ENCODE peak calls at places on chromosomes 16 and 17, in four cellular contexts. Z is K562, A is GM12878, B is HCT116. W is an unnamed sample.

GRCh38 chr16:31373235-31373634 is 18.3 kb downstream of the ITGAX start:
- DNase-seq in Z (no peak), A (no peak), B (no peak), W (no peak)

GRCh38 chr16:67663151-67663876 is 2.6 kb downstream of the PARD6A start:
- DNase-seq in Z (no peak), A (no peak), B (peak; percentile 15), W (no peak)

GRCh38 chr17:38559025-38559879 is 46.5 kb downstream of the SRCIN1 start:
- DNase-seq in Z (peak; percentile 96), A (peak; percentile 47), B (peak; percentile 80), W (peak; percentile 94)

GRCh38 chr16:55476625-55477533 is 2.1 kb upstream of the MMP2 start:
- DNase-seq in Z (no peak), A (no peak), B (no peak), W (no peak)

GRCh38 chr17:74641224-74641948 is 17.8 kb upstream of the CD300E start:
- DNase-seq in Z (no peak), A (peak; percentile 44), B (no peak), W (no peak)

GRCh38 chr17:77140878-77141767 is at the start of gene SEC14L1:
- DNase-seq in Z (peak; percentile 77), A (no peak), B (no peak), W (peak; percentile 29)

GRCh38 chr16:2457946-2458345 is 2.0 kb upstream of the TEDC2 start:
- DNase-seq in Z (no peak), A (no peak), B (no peak), W (no peak)

GRCh38 chr16:23423496-23424049 is 29.4 kb downstream of the COG7 start:
- DNase-seq in Z (no peak), A (no peak), B (peak; percentile 76), W (no peak)

GRCh38 chr16:31010539-31010938 is at the start of gene STX1B:
- DNase-seq in Z (peak; percentile 79), A (no peak), B (no peak), W (no peak)

GRCh38 chr17:58565389-58566311 is 51.2 kb upstream of the MTMR4 start:
- DNase-seq in Z (no peak), A (no peak), B (no peak), W (peak; percentile 29)

GRCh38 chr17:66302761-66303626 is 581 bp downstream of the PRKCA start:
- DNase-seq in Z (peak; percentile 56), A (no peak), B (no peak), W (peak; percentile 73)

GRCh38 chr17:72840019-72840418 is 252.5 kb downstream of the SLC39A11 start:
- DNase-seq in Z (no peak), A (no peak), B (no peak), W (no peak)

GRCh38 chr17:64940055-64940454 is 20.8 kb upstream of the LRRC37A3 start:
- DNase-seq in Z (no peak), A (no peak), B (no peak), W (no peak)

GRCh38 chr16:84177740-84178070 is 9.2 kb downstream of the TAF1C start:
- DNase-seq in Z (no peak), A (no peak), B (no peak), W (no peak)

GRCh38 chr17:40059729-40060475 is 2.9 kb upstream of the THRA start:
- DNase-seq in Z (no peak), A (no peak), B (no peak), W (no peak)

GRCh38 chr16:20901441-20902112 is 1.0 kb downstream of the LYRM1 start:
- DNase-seq in Z (no peak), A (no peak), B (no peak), W (no peak)

GRCh38 chr16:77834600-77834963 is 46.2 kb downstream of the VAT1L start:
- DNase-seq in Z (no peak), A (no peak), B (no peak), W (no peak)

GRCh38 chr17:8253801-8254200 is 4.7 kb downstream of the PFAS start:
- DNase-seq in Z (no peak), A (no peak), B (peak; percentile 13), W (no peak)

GRCh38 chr16:56355221-56355620 is 70.1 kb downstream of the AMFR start:
- DNase-seq in Z (no peak), A (no peak), B (no peak), W (no peak)

GRCh38 chr17:4043862-4044261 is 79.6 kb upstream of the ATP2A3 start:
- DNase-seq in Z (no peak), A (peak; percentile 39), B (no peak), W (no peak)

GRCh38 chr17:47275245-47275984 is 21.8 kb downstream of the ITGB3 start:
- DNase-seq in Z (peak; percentile 73), A (no peak), B (no peak), W (no peak)

GRCh38 chr16:85123891-85124635 is 11.8 kb upstream of the CIBAR2 start:
- DNase-seq in Z (no peak), A (no peak), B (no peak), W (peak; percentile 47)

GRCh38 chr16:54957403-54957802 is 26.7 kb downstream of the IRX5 start:
- DNase-seq in Z (peak; percentile 74), A (no peak), B (peak; percentile 39), W (peak; percentile 69)

GRCh38 chr17:34252890-34253525 is 2.1 kb upstream of the CCL2 start:
- DNase-seq in Z (no peak), A (no peak), B (no peak), W (no peak)

GRCh38 chr17:17434477-17434876 is 42.3 kb upstream of the MED9 start:
- DNase-seq in Z (no peak), A (no peak), B (no peak), W (no peak)
- H3K36me3 ChIP-seq in Z (no peaks in the 10 kb centered on the region), A (no peaks in the 10 kb centered on the region), B (no peaks in the 10 kb centered on the region), W (no peaks in the 10 kb centered on the region)

GRCh38 chr17:46191332-46192210 is 1.7 kb downstream of the KANSL1 start:
- DNase-seq in Z (peak; percentile 57), A (no peak), B (no peak), W (no peak)
- TF ChIP-seq EGR1 in Z (no peak), A (no peak), B (no peak), W (no peak)

GRCh38 chr17:11797803-11798202 is 199.5 kb downstream of the ZNF18 start:
- DNase-seq in Z (peak; percentile 63), A (no peak), B (no peak), W (no peak)

GRCh38 chr17:11803226-11803625 is 194.0 kb downstream of the ZNF18 start:
- DNase-seq in Z (no peak), A (no peak), B (no peak), W (no peak)

GRCh38 chr17:11805952-11806351 is 191.3 kb downstream of the ZNF18 start:
- DNase-seq in Z (no peak), A (no peak), B (no peak), W (no peak)

GRCh38 chr17:11807606-11808005 is 189.7 kb downstream of the ZNF18 start:
- DNase-seq in Z (no peak), A (no peak), B (no peak), W (no peak)

GRCh38 chr17:11803635-11804034 is 193.6 kb downstream of the ZNF18 start:
- DNase-seq in Z (no peak), A (no peak), B (no peak), W (no peak)
- H3K36me3 ChIP-seq in Z (no peaks in the 10 kb centered on the region), A (no peaks in the 10 kb centered on the region), B (no peaks in the 10 kb centered on the region), W (no peaks in the 10 kb centered on the region)

GRCh38 chr17:50272711-50273653 is 1.3 kb upstream of the TMEM92 start:
- DNase-seq in Z (peak; percentile 81), A (no peak), B (no peak), W (no peak)
- TF ChIP-seq EGR1 in Z (peak; percentile 90), A (no peak), B (peak; percentile 57), W (no peak)

DNA sequence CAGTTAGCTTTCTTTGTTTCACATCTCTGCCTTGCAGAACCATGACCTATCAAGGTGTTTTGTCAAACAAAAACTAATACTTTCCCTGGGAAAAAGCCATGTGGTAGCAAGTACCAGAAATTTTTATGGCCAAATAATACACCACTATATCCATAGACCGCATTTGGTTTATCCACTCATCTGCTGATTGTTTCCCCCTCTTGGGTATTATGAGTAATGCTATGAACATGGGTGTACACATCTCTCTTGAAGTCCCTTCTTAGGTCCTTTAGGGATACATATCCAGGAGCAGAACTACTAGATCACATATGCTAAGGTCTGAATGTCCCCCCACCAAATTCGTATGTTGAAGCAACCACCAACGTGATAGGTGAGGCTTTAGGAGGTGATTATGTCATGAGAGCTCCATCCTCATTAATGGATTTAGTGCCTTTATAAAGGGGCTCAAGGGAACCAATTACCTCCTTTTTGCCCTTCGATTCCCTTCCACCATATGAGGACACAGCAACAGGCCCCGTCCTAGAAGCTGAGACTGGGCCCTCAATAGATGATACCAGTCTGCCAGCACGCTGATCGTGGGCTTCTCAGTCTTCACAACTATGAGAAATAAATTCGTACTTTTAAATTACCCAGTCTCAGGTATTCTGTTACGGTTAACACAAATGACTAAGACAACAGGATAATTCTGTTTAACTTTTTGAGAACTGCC is 30.2 kb downstream of the SIAH1 start:
- DNase-seq in Z (no peak), A (no peak), B (no peak), W (no peak)
- H3K36me3 ChIP-seq in Z (peaks cover 65% of the 10 kb centered on the region), A (peaks cover 10% of the 10 kb centered on the region), B (peaks cover 7% of the 10 kb centered on the region), W (peaks cover 5% of the 10 kb centered on the region)

GRCh38 chr17:75876190-75876937 is 2.0 kb downstream of the TRIM47 start:
- DNase-seq in Z (no peak), A (no peak), B (peak; percentile 84), W (no peak)

GRCh38 chr17:75873587-75874322 is 4.6 kb downstream of the TRIM47 start:
- DNase-seq in Z (no peak), A (no peak), B (no peak), W (no peak)

GRCh38 chr17:75875940-75876189 is 2.5 kb downstream of the TRIM47 start:
- DNase-seq in Z (no peak), A (no peak), B (no peak), W (no peak)

GRCh38 chr17:75874323-75875181 is 3.8 kb downstream of the TRIM47 start:
- DNase-seq in Z (peak; percentile 9), A (no peak), B (no peak), W (no peak)

DNA sequence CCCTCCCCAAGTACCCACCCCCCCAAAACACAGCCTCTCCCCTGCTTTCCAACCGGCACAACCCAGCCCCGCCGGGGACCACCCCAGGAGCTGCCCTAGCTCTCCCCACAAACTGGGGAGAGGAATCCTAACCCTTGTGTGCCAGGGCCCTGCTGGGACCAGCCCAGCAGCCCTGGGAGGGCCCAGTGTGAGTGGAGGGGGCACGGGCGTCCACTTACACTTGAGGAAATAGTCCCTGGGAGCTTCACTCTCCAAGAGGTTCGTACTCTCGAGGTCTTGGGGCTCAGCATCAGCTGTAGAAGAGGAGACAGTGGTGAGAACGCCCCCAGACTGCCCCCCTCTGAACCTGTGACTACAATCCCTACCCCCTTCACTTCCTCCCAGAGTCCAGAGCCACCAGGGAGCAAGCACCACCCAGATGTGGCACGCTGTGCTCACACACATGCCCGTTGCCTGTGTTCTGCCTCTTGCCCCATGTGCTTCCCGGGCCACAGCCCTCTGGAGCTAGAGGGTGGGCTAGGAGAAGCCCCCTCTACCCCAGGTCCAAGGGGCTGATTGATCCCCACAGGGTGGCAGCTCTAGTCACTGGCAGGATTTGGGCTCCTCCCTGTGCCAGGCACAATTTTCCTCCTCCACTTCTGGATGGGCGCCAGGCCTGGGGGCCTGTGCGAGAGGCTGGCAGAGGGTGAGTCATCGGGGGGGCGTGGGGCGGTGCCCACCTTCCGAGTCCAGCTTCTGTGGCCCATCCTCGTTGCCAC is 3.0 kb downstream of the TRIM47 start:
- DNase-seq in Z (no peak), A (no peak), B (no peak), W (no peak)
- TF ChIP-seq EGR1 in Z (no peak), A (no peak), B (no peak), W (no peak)

DNA sequence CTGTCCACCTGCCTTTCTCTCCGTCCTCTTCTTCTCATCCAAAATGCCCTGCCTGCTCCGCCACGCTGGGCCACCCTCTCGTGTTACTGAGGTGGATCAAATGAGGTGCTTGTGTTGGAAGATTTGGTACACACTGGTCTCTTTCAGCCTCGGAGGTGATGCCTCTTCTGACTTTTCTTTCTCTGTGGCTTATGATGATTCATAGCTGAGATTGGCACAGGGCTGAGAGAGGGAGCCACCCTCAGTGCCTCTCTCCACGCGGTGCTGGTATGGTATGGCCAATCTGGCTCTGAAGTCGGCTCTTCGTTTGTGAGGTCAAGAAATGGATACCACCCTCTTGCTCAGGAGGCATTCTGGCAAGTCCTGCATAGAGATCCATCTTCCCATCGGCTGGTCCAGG is 82.4 kb downstream of the PLCG2 start:
- DNase-seq in Z (no peak), A (no peak), B (no peak), W (no peak)
- H3K36me3 ChIP-seq in Z (no peaks in the 10 kb centered on the region), A (peaks cover 42% of the 10 kb centered on the region), B (no peaks in the 10 kb centered on the region), W (no peaks in the 10 kb centered on the region)

W was measured in H1.